ENCODE peak calls at places on chromosomes 16 and 17, in eight cellular contexts. L is dorsolateral prefrontal cortex, B is fibroblast of mammary gland, A is upper lobe of right lung, F is progenitor cell of endocrine pancreas, J is lower lobe of right lung, P is A549, D is colonic mucosa. N is an unnamed sample.

GRCh38 chr16:54284319-54284930 is 2.2 kb downstream of the IRX3 start:
- DNase-seq in F (peak; percentile 37), J (no peak), A (no peak), B (no peak), D (no peak), L (no peak), P (no peak), N (peak; percentile 54)

GRCh38 chr17:59221159-59221847 is 992 bp downstream of the GDPD1 start:
- DNase-seq in D (no peak), L (no peak), F (no peak), P (no peak), J (peak; percentile 48), B (no peak), A (peak; percentile 63), N (no peak)

GRCh38 chr16:57859331-57859730 is 57.0 kb upstream of the KIFC3 start:
- DNase-seq in A (no peak), D (no peak), L (no peak), J (no peak), F (no peak), P (peak; percentile 82), B (peak; percentile 28), N (no peak)

GRCh38 chr17:28846231-28846630 is 3.6 kb upstream of the FAM222B start:
- DNase-seq in P (no peak), B (no peak), A (no peak), F (no peak), D (no peak), J (peak; percentile 13), L (no peak), N (no peak)

GRCh38 chr16:58029410-58029809 is 3.9 kb downstream of the MMP15 start:
- DNase-seq in B (no peak), J (no peak), P (no peak), D (no peak), A (no peak), F (no peak), L (no peak), N (no peak)

GRCh38 chr17:50457621-50458020 is 11.1 kb downstream of the CHAD start:
- DNase-seq in A (no peak), P (no peak), J (no peak), B (no peak), D (no peak), F (no peak), L (no peak), N (no peak)

GRCh38 chr17:37131064-37131463 is 182.3 kb downstream of the AATF start:
- DNase-seq in D (no peak), B (peak; percentile 17), J (no peak), P (no peak), A (no peak), F (no peak), L (no peak), N (no peak)

GRCh38 chr16:11014159-11014558 is 69.8 kb downstream of the CLEC16A start:
- DNase-seq in B (no peak), L (no peak), A (no peak), P (no peak), D (no peak), F (no peak), J (no peak), N (no peak)

GRCh38 chr17:8552582-8553320 is 77.8 kb downstream of the MYH10 start:
- DNase-seq in L (no peak), D (no peak), A (no peak), P (no peak), F (no peak), J (no peak), B (peak; percentile 78), N (no peak)

DNA sequence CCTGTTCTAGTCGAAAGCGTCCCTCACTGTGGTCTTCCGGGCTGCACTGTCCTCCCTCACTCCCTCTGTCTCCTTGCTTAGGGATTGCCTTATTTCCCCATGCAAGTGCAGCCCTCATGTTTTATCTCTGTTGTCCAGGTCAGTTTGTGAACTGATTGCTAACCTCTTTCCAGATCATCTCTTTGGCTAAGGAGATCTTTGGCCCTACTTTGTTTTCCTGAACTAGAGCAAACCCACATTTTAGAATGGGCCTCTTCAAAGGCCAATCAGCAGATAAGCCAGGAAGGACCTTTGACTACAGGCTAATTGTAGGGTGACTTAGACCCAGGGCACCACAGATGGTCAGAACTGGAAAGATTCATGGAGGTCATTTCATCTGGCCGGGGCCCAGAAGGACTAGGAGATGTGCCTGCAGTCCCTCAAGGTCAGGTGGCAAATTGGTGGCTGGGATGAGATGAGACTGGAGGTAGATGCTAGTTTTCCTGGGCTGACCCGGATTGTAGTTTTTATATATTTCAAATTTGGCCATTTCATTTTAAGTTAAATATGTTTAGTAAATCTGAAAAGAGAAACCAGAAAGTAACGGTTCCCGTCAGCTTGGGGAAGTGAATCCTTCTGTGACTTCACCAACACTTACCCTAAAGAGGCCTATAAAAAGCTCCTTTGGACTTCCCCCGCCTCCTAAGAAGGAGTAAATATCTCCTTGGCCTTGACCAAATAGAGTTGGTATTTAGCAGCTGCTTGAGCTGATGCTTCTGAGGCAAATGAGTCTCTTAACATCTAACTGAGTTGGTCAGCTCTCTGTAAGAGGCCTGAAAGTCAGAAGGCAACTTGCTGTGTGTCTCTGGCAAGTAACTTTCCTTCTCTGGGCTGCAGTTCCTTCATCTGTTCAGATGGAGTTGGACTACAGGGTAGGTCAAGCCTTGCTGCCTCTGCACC is 6.3 kb upstream of the SLC25A19 start:
- DNase-seq in P (no peak), F (no peak), B (no peak), J (no peak), L (no peak), D (no peak), A (no peak), N (no peak)
- TF ChIP-seq CTCF in P (no peak), F (no peak), B (no peak), J (no peak), L (no peak), D (no peak), A (no peak), N (no peak)

GRCh38 chr16:29816694-29817441 is 916 bp downstream of the PAGR1 start:
- DNase-seq in A (peak; percentile 88), D (peak; percentile 80), B (peak; percentile 50), L (peak; percentile 59), P (peak; percentile 71), J (peak; percentile 80), F (no peak), N (peak; percentile 52)
- TF ChIP-seq CTCF in A (no peak), D (no peak), B (no peak), L (no peak), P (no peak), J (no peak), F (peak; percentile 13), N (no peak)

GRCh38 chr17:69870751-69871199 is 204.2 kb upstream of the KCNJ16 start:
- DNase-seq in A (no peak), L (no peak), F (no peak), D (no peak), P (no peak), B (peak; percentile 81), J (no peak), N (no peak)
- TF ChIP-seq CTCF in A (no peak), L (no peak), F (no peak), D (no peak), P (no peak), B (no peak), J (no peak), N (no peak)

DNA sequence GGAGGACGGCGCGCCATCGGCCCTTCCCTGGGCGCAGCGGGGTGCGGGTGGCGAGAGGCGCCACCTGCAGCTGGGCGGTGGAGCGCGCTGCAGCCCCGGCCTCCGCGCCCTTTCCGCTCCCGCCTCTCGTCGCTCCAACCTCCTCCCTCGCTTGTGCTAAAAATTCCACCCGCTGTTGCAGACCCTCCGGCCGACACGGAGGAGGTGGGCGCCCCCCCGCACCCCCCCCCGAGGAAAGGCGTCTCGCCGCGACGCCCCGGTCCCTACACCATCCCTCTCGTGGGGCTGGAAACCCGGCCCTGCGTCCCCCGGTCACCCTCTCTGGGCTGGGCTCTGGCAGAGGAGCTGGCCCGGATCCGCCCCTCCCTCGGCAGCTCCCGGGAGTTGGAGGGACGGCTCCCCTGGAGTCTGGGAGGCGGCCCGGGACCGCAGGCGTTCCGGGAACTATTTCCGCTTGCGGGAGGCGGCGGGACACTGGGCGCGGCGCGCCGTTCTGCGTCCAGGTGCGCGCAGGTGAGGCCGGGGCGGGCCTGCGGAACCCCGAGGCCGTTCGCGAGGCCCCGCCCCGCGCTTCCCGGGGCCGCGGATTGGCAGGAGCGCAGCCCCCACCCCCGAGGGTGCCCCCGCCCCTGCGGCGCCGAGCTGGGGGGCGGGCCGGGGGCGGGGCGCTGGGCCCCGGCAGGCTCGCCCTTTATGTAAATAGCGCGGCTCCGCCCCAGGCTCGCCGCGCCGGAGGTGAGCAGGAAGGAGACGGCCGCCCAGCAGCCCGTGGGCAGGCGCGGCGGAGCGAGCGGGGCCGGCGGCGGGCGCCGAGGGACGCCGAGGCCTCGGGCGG is at the start of gene LLGL2:
- DNase-seq in F (peak; percentile 89), P (peak; percentile 83), J (peak; percentile 92), D (peak; percentile 94), B (no peak), L (peak; percentile 48), A (peak; percentile 94), N (peak; percentile 56)
- TF ChIP-seq CTCF in F (peak; percentile 56), P (peak; percentile 69), J (peak; percentile 54), D (peak; percentile 32), B (no peak), L (peak; percentile 57), A (peak; percentile 58), N (no peak)

DNA sequence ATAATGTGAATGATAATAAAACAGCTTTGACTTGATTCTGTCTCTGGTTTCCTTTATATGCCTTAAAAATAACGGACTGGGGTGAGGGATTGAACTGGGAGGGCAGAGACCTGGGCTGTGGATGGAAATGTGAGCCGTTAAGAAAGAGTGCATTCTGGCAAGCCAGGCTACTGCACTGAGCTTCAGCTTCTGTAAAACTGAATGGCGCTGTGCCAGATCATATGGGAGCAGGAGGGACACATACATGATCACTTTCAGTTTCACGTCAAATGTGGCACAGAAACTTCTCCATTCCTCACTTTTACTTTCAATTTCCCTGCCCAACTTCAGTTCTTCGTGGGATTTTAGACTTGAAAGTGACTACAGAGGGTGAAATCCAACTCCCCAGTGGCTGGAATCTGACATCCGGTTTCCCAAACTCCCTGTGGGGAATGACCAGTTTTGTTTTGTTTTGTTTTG is 1.1 kb downstream of the MT2A start:
- DNase-seq in L (peak; percentile 57), P (peak; percentile 53), J (peak; percentile 82), B (peak; percentile 92), F (no peak), A (no peak), D (peak; percentile 92), N (no peak)
- TF ChIP-seq CTCF in L (no peak), P (no peak), J (no peak), B (no peak), F (no peak), A (no peak), D (no peak), N (no peak)

N was measured in glutamatergic neuron.